ENCODE peak calls at places on chromosomes 3 and 15, in seven cellular contexts. C is LoVo, N is right cardiac atrium, R is BJ, Y is EL, J is Calu3, F is AG04450. E is an unnamed sample.

GRCh38 chr3:113746955-113747718 is at the start of gene ATP6V1A:
- DNase-seq in C (peak; percentile 6), N (peak; percentile 84), R (no peak), Y (no peak), J (peak; percentile 71), F (no peak), E (peak; percentile 81)

GRCh38 chr3:42118762-42119361 is 27.7 kb downstream of the TRAK1 start:
- DNase-seq in C (peak; percentile 55), N (peak; percentile 51), R (no peak), Y (peak; percentile 43), J (peak; percentile 78), F (no peak), E (peak; percentile 75)

GRCh38 chr3:105891101-105891500 is 22.3 kb upstream of the CBLB start:
- DNase-seq in C (no peak), N (no peak), R (no peak), Y (no peak), J (no peak), F (no peak), E (no peak)

GRCh38 chr15:89051875-89052274 is 36.4 kb upstream of the ABHD2 start:
- DNase-seq in C (no peak), N (no peak), R (peak; percentile 72), Y (peak; percentile 78), J (no peak), F (peak; percentile 77), E (no peak)

GRCh38 chr15:67805871-67806538 is 19.3 kb upstream of the SKOR1 start:
- DNase-seq in C (no peak), N (no peak), R (no peak), Y (no peak), J (no peak), F (no peak), E (no peak)

GRCh38 chr3:119643094-119643493 is 17.3 kb downstream of the POPDC2 start:
- DNase-seq in C (no peak), N (no peak), R (no peak), Y (peak; percentile 41), J (no peak), F (no peak), E (no peak)

GRCh38 chr3:193974591-193974990 is 161.4 kb upstream of the HES1 start:
- DNase-seq in C (no peak), N (no peak), R (no peak), Y (no peak), J (no peak), F (no peak), E (no peak)

GRCh38 chr15:91876187-91876586 is 22.7 kb downstream of the SLCO3A1 start:
- DNase-seq in C (no peak), N (no peak), R (no peak), Y (no peak), J (no peak), F (no peak), E (no peak)

GRCh38 chr3:94162700-94163099 is 99.8 kb downstream of the NSUN3 start:
- DNase-seq in C (peak; percentile 39), N (no peak), R (no peak), Y (peak; percentile 75), J (peak; percentile 37), F (no peak), E (peak; percentile 24)

GRCh38 chr15:59741274-59741906 is 52.3 kb upstream of the BNIP2 start:
- DNase-seq in C (no peak), N (no peak), R (no peak), Y (peak; percentile 17), J (peak; percentile 23), F (no peak), E (peak; percentile 43)

GRCh38 chr3:104360038-104360437 is 1006.7 kb upstream of the ALCAM start:
- DNase-seq in C (no peak), N (no peak), R (no peak), Y (no peak), J (no peak), F (no peak), E (no peak)